ENCODE peak calls at places on chromosomes 13 and 19, in eight cellular contexts. O is GM04504, G is omental fat pad, M is thoracic aorta, P is NCI-H460, H is ELF-1, K is left lung, I is occipital lobe. S is an unnamed sample.

GRCh38 chr13:20125129-20125782 is 35.6 kb downstream of the GJA3 start:
- DNase-seq in I (no peak), K (no peak), G (no peak), M (no peak), P (peak), O (no peak), H (no peak), S (no peak)

GRCh38 chr19:15195381-15195964 is 5.3 kb downstream of the NOTCH3 start:
- DNase-seq in I (no peak), P (no peak), H (peak), M (peak), K (peak), O (no peak), G (no peak), S (no peak)

GRCh38 chr13:49220856-49221614 is 897 bp downstream of the MLNR start:
- DNase-seq in M (no peak), K (peak), I (no peak), H (peak), O (no peak), P (no peak), G (no peak), S (no peak)

GRCh38 chr13:59665184-59665583 is 498.5 kb downstream of the DIAPH3 start:
- DNase-seq in O (no peak), P (no peak), K (no peak), G (no peak), H (no peak), I (no peak), M (no peak), S (no peak)

GRCh38 chr13:38202730-38203129 is 146.9 kb upstream of the UFM1 start:
- DNase-seq in K (no peak), G (no peak), M (no peak), O (peak), P (no peak), I (no peak), H (no peak), S (peak)

GRCh38 chr13:73109288-73109899 is 50.6 kb downstream of the KLF5 start:
- DNase-seq in I (no peak), O (no peak), P (no peak), H (no peak), M (no peak), G (no peak), K (no peak), S (no peak)

GRCh38 chr13:51895906-51896888 is 34.4 kb downstream of the CCDC70 start:
- DNase-seq in G (no peak), P (peak), I (no peak), H (peak), M (no peak), O (peak), K (no peak), S (peak)

GRCh38 chr13:38045278-38046048 is 175.9 kb upstream of the TRPC4 start:
- DNase-seq in M (no peak), G (no peak), I (no peak), H (peak), O (no peak), P (peak), K (peak), S (peak)

GRCh38 chr19:16626796-16627193 is 1.2 kb downstream of the MED26 start:
- DNase-seq in H (no peak), M (no peak), I (no peak), G (no peak), K (no peak), O (no peak), P (no peak), S (no peak)

GRCh38 chr13:46721054-46721453 is 75.9 kb downstream of the ESD start:
- DNase-seq in G (no peak), I (no peak), O (no peak), M (no peak), H (peak), K (no peak), P (peak), S (no peak)

GRCh38 chr19:33393286-33394005 is 19.9 kb downstream of the CEBPG start:
- DNase-seq in H (no peak), I (no peak), O (no peak), G (no peak), P (no peak), M (no peak), K (peak), S (no peak)

GRCh38 chr19:5048091-5048726 is 79.3 kb downstream of the KDM4B start:
- DNase-seq in O (peak), P (peak), K (peak), G (peak), I (peak), H (peak), M (peak), S (no peak)

GRCh38 chr13:85377783-85378182 is 421.4 kb downstream of the SLITRK6 start:
- DNase-seq in M (no peak), P (no peak), I (no peak), H (no peak), K (no peak), G (no peak), O (no peak), S (no peak)